ENCODE peak calls at places on chromosomes 7 and 10, in six cellular contexts. J, Y, G, D, M and O are unnamed samples.

GRCh38 chr10:91076991-91077548 is 143.4 kb upstream of the PCGF5 start:
- DNase-seq in G (no peak), Y (no peak), D (no peak), J (no peak), M (no peak), O (no peak)

GRCh38 chr10:76257816-76258215 is 826.4 kb downstream of the LRMDA start:
- DNase-seq in G (no peak), D (peak), Y (no peak), M (peak), J (no peak), O (no peak)

GRCh38 chr7:909358-910329 is 33.3 kb downstream of the GET4 start:
- DNase-seq in J (no peak), D (no peak), Y (peak), M (peak), G (no peak), O (peak)

GRCh38 chr10:132186488-132187413 is at the start of gene DPYSL4:
- DNase-seq in G (no peak), J (no peak), M (peak), Y (peak), D (no peak), O (no peak)

GRCh38 chr10:131131726-131132561 is 179.6 kb downstream of the TCERG1L start:
- DNase-seq in D (no peak), Y (no peak), G (no peak), J (no peak), M (no peak), O (peak)

GRCh38 chr10:19728376-19728775 is 87.9 kb upstream of the PLXDC2 start:
- DNase-seq in J (no peak), D (no peak), M (no peak), Y (no peak), G (no peak), O (no peak)

GRCh38 chr7:39461263-39461662 is 104.9 kb upstream of the YAE1 start:
- DNase-seq in G (no peak), J (no peak), D (no peak), M (no peak), Y (no peak), O (no peak)

GRCh38 chr7:66894463-66895080 is 26.5 kb upstream of the TMEM248 start:
- DNase-seq in M (no peak), Y (no peak), G (peak), J (peak), D (peak), O (no peak)

GRCh38 chr10:42753507-42754154 is 29.0 kb upstream of the BMS1 start:
- DNase-seq in D (peak), Y (peak), J (no peak), M (no peak), G (no peak), O (no peak)
- H3K4me3 ChIP-seq in D (peak), Y (peak), J (peak), M (peak), G (peak), O (peak)

GRCh38 chr10:118978998-118979350 is 50.5 kb upstream of the NANOS1 start:
- DNase-seq in J (no peak), M (no peak), G (no peak), D (no peak), Y (no peak), O (no peak)
- H3K4me3 ChIP-seq in J (no peak), M (no peak), G (no peak), D (no peak), Y (no peak), O (no peak)

GRCh38 chr7:42883950-42884349 is 27.9 kb downstream of the C7orf25 start:
- DNase-seq in M (peak), G (peak), J (no peak), D (peak), Y (no peak), O (peak)

GRCh38 chr7:42886129-42886528 is 25.7 kb downstream of the C7orf25 start:
- DNase-seq in D (peak), Y (no peak), M (peak), J (no peak), G (no peak), O (no peak)

GRCh38 chr7:42886866-42887509 is 24.9 kb downstream of the C7orf25 start:
- DNase-seq in M (peak), J (no peak), G (no peak), D (peak), Y (no peak), O (no peak)
- H3K4me3 ChIP-seq in M (peak), J (no peak), G (no peak), D (no peak), Y (no peak), O (no peak)

GRCh38 chr10:29011511-29011910 is 277.4 kb upstream of the LYZL1 start:
- DNase-seq in M (peak), D (no peak), G (no peak), J (no peak), Y (no peak), O (no peak)
- H3K4me3 ChIP-seq in M (no peak), D (no peak), G (no peak), J (no peak), Y (no peak), O (no peak)

GRCh38 chr10:60367431-60367830 is 22.2 kb downstream of the ANK3 start:
- DNase-seq in Y (no peak), M (no peak), D (no peak), G (no peak), J (no peak), O (no peak)

GRCh38 chr10:60363187-60363586 is 26.5 kb downstream of the ANK3 start:
- DNase-seq in M (no peak), J (no peak), D (no peak), Y (no peak), G (no peak), O (no peak)

GRCh38 chr10:60362461-60362860 is 27.2 kb downstream of the ANK3 start:
- DNase-seq in D (no peak), M (no peak), J (no peak), G (no peak), Y (no peak), O (no peak)

GRCh38 chr10:60369163-60369930 is 20.3 kb downstream of the ANK3 start:
- DNase-seq in G (no peak), M (no peak), J (no peak), D (no peak), Y (no peak), O (no peak)

DNA sequence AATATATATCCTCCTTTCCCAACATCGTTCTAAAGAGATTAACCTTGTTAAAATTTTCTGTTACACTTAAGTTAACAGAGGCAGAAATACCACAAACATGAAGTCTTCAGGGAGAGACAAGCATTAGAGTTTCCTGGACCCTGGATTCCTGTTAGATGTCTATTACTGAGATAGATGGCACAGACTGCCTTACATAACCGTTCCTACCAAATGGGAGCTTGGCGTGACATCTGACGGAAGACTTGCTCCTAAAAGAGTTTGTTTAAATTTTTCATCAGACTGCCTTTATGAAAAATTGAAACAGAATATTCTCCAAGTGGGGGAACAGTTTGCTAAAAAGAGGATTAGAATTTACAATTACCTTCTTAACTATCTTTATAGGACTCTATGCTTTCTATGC is 22.7 kb downstream of the ANK3 start:
- DNase-seq in G (no peak), M (no peak), D (no peak), J (no peak), Y (no peak), O (no peak)
- H3K4me3 ChIP-seq in G (no peak), M (no peak), D (no peak), J (no peak), Y (no peak), O (no peak)

DNA sequence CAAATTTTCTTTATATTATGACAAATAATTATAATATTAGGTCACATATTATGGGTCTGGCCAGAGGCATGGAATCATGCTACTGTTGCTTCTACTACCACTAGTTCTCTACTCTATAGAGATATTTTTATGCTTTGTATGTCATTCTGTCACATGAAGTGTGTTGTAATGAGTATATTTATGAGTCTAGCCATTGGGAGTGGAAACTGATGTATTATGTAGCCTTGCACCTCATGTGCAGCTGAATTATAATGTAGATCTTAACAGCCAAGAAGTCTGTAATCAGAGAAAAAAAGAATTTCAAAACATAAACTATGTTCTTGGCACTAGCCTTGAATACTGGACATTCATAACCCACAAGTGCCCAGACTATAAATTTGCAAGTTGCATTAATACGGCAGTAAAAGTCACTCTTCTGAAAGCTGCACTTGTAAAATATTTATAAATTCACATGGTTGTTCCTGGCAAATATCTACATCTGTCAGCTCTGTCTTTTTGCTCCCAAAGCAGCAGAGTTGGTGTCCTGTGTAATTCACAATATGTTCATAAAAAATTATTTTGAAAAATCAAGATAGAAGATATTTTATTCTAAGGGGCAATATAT is 48.6 kb upstream of the SKAP2 start:
- DNase-seq in Y (no peak), M (no peak), J (no peak), G (no peak), D (no peak), O (no peak)
- H3K4me3 ChIP-seq in Y (no peak), M (no peak), J (no peak), G (no peak), D (no peak), O (no peak)

GRCh38 chr7:97117372-97118188 is at the start of gene SDHAF3:
- DNase-seq in G (peak), J (peak), M (peak), D (peak), Y (peak), O (peak)

GRCh38 chr7:97116308-97116707 is 1.2 kb upstream of the SDHAF3 start:
- DNase-seq in Y (no peak), D (no peak), M (no peak), G (peak), J (no peak), O (peak)

GRCh38 chr7:97118306-97118917 is 914 bp downstream of the SDHAF3 start:
- DNase-seq in G (peak), M (no peak), D (no peak), J (no peak), Y (no peak), O (no peak)

GRCh38 chr7:97119747-97120146 is 2.2 kb downstream of the SDHAF3 start:
- DNase-seq in J (no peak), M (no peak), Y (no peak), G (no peak), D (no peak), O (no peak)

DNA sequence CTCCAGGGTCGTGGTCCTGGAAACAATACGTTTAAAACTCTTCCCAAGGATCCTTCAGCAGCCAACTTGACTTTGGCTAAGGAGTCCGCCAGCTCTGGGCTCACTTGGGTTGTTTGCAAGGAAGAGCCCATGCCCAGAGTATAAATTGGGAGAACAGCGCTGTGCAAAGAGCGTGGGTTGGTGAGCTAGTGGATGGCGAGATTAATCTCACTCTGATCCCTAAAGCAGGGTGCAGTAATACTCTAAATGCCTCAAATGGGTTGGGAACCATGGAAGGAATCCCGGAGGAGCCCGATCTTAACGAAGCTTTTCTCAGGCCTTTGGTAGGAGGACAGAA is 495 bp upstream of the SDHAF3 start:
- DNase-seq in M (no peak), D (no peak), Y (no peak), J (no peak), G (no peak), O (no peak)
- H3K4me3 ChIP-seq in M (peak), D (peak), Y (peak), J (peak), G (peak), O (peak)

GRCh38 chr7:155381852-155382801 is 75.8 kb upstream of the EN2 start:
- DNase-seq in J (no peak), M (no peak), D (no peak), Y (peak), G (no peak), O (no peak)
- H3K4me3 ChIP-seq in J (peak), M (peak), D (no peak), Y (peak), G (no peak), O (peak)

GRCh38 chr7:97732567-97733275 is 835 bp downstream of the TAC1 start:
- DNase-seq in M (no peak), D (no peak), G (no peak), Y (peak), J (no peak), O (no peak)
- H3K4me3 ChIP-seq in M (no peak), D (no peak), G (no peak), Y (no peak), J (no peak), O (no peak)